ENCODE peak calls at places on chromosomes 5 and 9, in eight cellular contexts. One of them, this sample, is unnamed.

GRCh38 chr9:101018391-101018990 is 10.0 kb upstream of the PLPPR1 start:
- DNase-seq in ecto neural progenitor cell: no peak
- DNase-seq in activated T-cell treated with anti-CD3 and anti-CD28 coated beads, Interleukin-2, amount 50 U/mL, for 72 hours: no peak
- DNase-seq in HEK293T: no peak
- DNase-seq in NCI-H146: no peak
- DNase-seq in A549: no peak
- DNase-seq in cardiac fibroblast: no peak
- DNase-seq in iPS-NIHi11: no peak
- DNase-seq in this sample: no peak

GRCh38 chr5:86861514-86861913 is 243.8 kb downstream of the COX7C start:
- DNase-seq in iPS-NIHi11: peak
- DNase-seq in A549: no peak
- DNase-seq in ecto neural progenitor cell: peak
- DNase-seq in HEK293T: no peak
- DNase-seq in activated T-cell treated with anti-CD3 and anti-CD28 coated beads, Interleukin-2, amount 50 U/mL, for 72 hours: no peak
- DNase-seq in cardiac fibroblast: no peak
- DNase-seq in NCI-H146: no peak
- DNase-seq in this sample: no peak

GRCh38 chr9:68685770-68686169 is 19.3 kb upstream of the PIP5K1B start:
- DNase-seq in iPS-NIHi11: peak
- DNase-seq in HEK293T: peak
- DNase-seq in ecto neural progenitor cell: no peak
- DNase-seq in activated T-cell treated with anti-CD3 and anti-CD28 coated beads, Interleukin-2, amount 50 U/mL, for 72 hours: peak
- DNase-seq in cardiac fibroblast: no peak
- DNase-seq in NCI-H146: peak
- DNase-seq in A549: peak
- DNase-seq in this sample: no peak

GRCh38 chr5:175575301-175575700 is 82.6 kb upstream of the HRH2 start:
- DNase-seq in A549: no peak
- DNase-seq in ecto neural progenitor cell: no peak
- DNase-seq in iPS-NIHi11: no peak
- DNase-seq in cardiac fibroblast: no peak
- DNase-seq in activated T-cell treated with anti-CD3 and anti-CD28 coated beads, Interleukin-2, amount 50 U/mL, for 72 hours: no peak
- DNase-seq in NCI-H146: no peak
- DNase-seq in HEK293T: no peak
- DNase-seq in this sample: no peak

GRCh38 chr9:79224672-79225433 is 346.9 kb upstream of the TLE4 start:
- DNase-seq in cardiac fibroblast: peak
- DNase-seq in A549: peak
- DNase-seq in ecto neural progenitor cell: no peak
- DNase-seq in activated T-cell treated with anti-CD3 and anti-CD28 coated beads, Interleukin-2, amount 50 U/mL, for 72 hours: no peak
- DNase-seq in NCI-H146: no peak
- DNase-seq in HEK293T: no peak
- DNase-seq in iPS-NIHi11: no peak
- DNase-seq in this sample: peak

GRCh38 chr5:43498571-43498970 is 14.9 kb upstream of the TMEM267 start:
- DNase-seq in ecto neural progenitor cell: no peak
- DNase-seq in iPS-NIHi11: no peak
- DNase-seq in activated T-cell treated with anti-CD3 and anti-CD28 coated beads, Interleukin-2, amount 50 U/mL, for 72 hours: no peak
- DNase-seq in NCI-H146: no peak
- DNase-seq in A549: no peak
- DNase-seq in cardiac fibroblast: no peak
- DNase-seq in HEK293T: no peak
- DNase-seq in this sample: no peak

GRCh38 chr5:128532776-128533175 is 5.3 kb downstream of the FBN2 start:
- DNase-seq in ecto neural progenitor cell: no peak
- DNase-seq in NCI-H146: no peak
- DNase-seq in activated T-cell treated with anti-CD3 and anti-CD28 coated beads, Interleukin-2, amount 50 U/mL, for 72 hours: no peak
- DNase-seq in iPS-NIHi11: no peak
- DNase-seq in cardiac fibroblast: no peak
- DNase-seq in A549: no peak
- DNase-seq in HEK293T: no peak
- DNase-seq in this sample: no peak

GRCh38 chr9:104073098-104073769 is 20.9 kb upstream of the SMC2 start:
- DNase-seq in NCI-H146: no peak
- DNase-seq in activated T-cell treated with anti-CD3 and anti-CD28 coated beads, Interleukin-2, amount 50 U/mL, for 72 hours: no peak
- DNase-seq in iPS-NIHi11: no peak
- DNase-seq in HEK293T: no peak
- DNase-seq in A549: no peak
- DNase-seq in cardiac fibroblast: no peak
- DNase-seq in ecto neural progenitor cell: no peak
- DNase-seq in this sample: no peak

GRCh38 chr9:126304946-126305370 is 21.7 kb upstream of the MVB12B start:
- DNase-seq in ecto neural progenitor cell: no peak
- DNase-seq in HEK293T: no peak
- DNase-seq in A549: no peak
- DNase-seq in iPS-NIHi11: no peak
- DNase-seq in activated T-cell treated with anti-CD3 and anti-CD28 coated beads, Interleukin-2, amount 50 U/mL, for 72 hours: no peak
- DNase-seq in NCI-H146: no peak
- DNase-seq in cardiac fibroblast: no peak
- DNase-seq in this sample: no peak

GRCh38 chr5:12876541-12877298 is 972.5 kb upstream of the CTNND2 start:
- DNase-seq in activated T-cell treated with anti-CD3 and anti-CD28 coated beads, Interleukin-2, amount 50 U/mL, for 72 hours: no peak
- DNase-seq in cardiac fibroblast: no peak
- DNase-seq in HEK293T: no peak
- DNase-seq in A549: no peak
- DNase-seq in iPS-NIHi11: no peak
- DNase-seq in ecto neural progenitor cell: no peak
- DNase-seq in NCI-H146: no peak
- DNase-seq in this sample: no peak

GRCh38 chr9:86783884-86784283 is 163.4 kb downstream of the GAS1 start:
- DNase-seq in cardiac fibroblast: peak
- DNase-seq in ecto neural progenitor cell: no peak
- DNase-seq in A549: no peak
- DNase-seq in HEK293T: no peak
- DNase-seq in NCI-H146: no peak
- DNase-seq in activated T-cell treated with anti-CD3 and anti-CD28 coated beads, Interleukin-2, amount 50 U/mL, for 72 hours: no peak
- DNase-seq in iPS-NIHi11: no peak
- DNase-seq in this sample: no peak

GRCh38 chr5:151719228-151719861 is 32.6 kb upstream of the SPARC start:
- DNase-seq in activated T-cell treated with anti-CD3 and anti-CD28 coated beads, Interleukin-2, amount 50 U/mL, for 72 hours: peak
- DNase-seq in ecto neural progenitor cell: no peak
- DNase-seq in cardiac fibroblast: peak
- DNase-seq in A549: peak
- DNase-seq in iPS-NIHi11: no peak
- DNase-seq in HEK293T: no peak
- DNase-seq in NCI-H146: no peak
- DNase-seq in this sample: no peak

GRCh38 chr5:150490754-150491153 is 17.2 kb upstream of the NDST1 start:
- DNase-seq in ecto neural progenitor cell: no peak
- DNase-seq in NCI-H146: no peak
- DNase-seq in cardiac fibroblast: no peak
- DNase-seq in A549: no peak
- DNase-seq in activated T-cell treated with anti-CD3 and anti-CD28 coated beads, Interleukin-2, amount 50 U/mL, for 72 hours: no peak
- DNase-seq in iPS-NIHi11: no peak
- DNase-seq in HEK293T: no peak
- DNase-seq in this sample: no peak

GRCh38 chr9:89407070-89407469 is 88.8 kb downstream of the SECISBP2 start:
- DNase-seq in A549: no peak
- DNase-seq in ecto neural progenitor cell: no peak
- DNase-seq in HEK293T: no peak
- DNase-seq in NCI-H146: no peak
- DNase-seq in iPS-NIHi11: no peak
- DNase-seq in cardiac fibroblast: no peak
- DNase-seq in activated T-cell treated with anti-CD3 and anti-CD28 coated beads, Interleukin-2, amount 50 U/mL, for 72 hours: no peak
- DNase-seq in this sample: no peak

GRCh38 chr9:16705121-16705604 is 165.3 kb downstream of the BNC2 start:
- DNase-seq in ecto neural progenitor cell: peak
- DNase-seq in cardiac fibroblast: peak
- DNase-seq in activated T-cell treated with anti-CD3 and anti-CD28 coated beads, Interleukin-2, amount 50 U/mL, for 72 hours: no peak
- DNase-seq in NCI-H146: no peak
- DNase-seq in A549: peak
- DNase-seq in iPS-NIHi11: peak
- DNase-seq in HEK293T: peak
- DNase-seq in this sample: peak

This sample was measured in GM03348.